ENCODE peak calls at places on chromosome 10, in four cellular contexts. N is mesenchymal stem cell, Y is right atrium auricular region, P is mammary epithelial cell. X is an unnamed sample.

GRCh38 chr10:134743-135600 is at the start of gene ZMYND11:
- DNase-seq in N (peak; percentile 67), Y (no peak), P (peak; percentile 60), X (peak; percentile 72)

GRCh38 chr10:60896033-60896432 is 48.0 kb downstream of the RHOBTB1 start:
- DNase-seq in N (peak; percentile 45), Y (no peak), P (no peak), X (no peak)

GRCh38 chr10:103262229-103262628 is 14.7 kb upstream of the INA start:
- DNase-seq in N (no peak), Y (no peak), P (peak; percentile 37), X (no peak)

GRCh38 chr10:123269017-123269552 is 114.9 kb downstream of the BUB3 start:
- DNase-seq in N (no peak), Y (no peak), P (no peak), X (no peak)

GRCh38 chr10:131177431-131178327 is 133.8 kb downstream of the TCERG1L start:
- DNase-seq in N (no peak), Y (no peak), P (no peak), X (no peak)

GRCh38 chr10:1364151-1364910 is 308.1 kb downstream of the WDR37 start:
- DNase-seq in N (no peak), Y (peak; percentile 36), P (no peak), X (no peak)

GRCh38 chr10:68800196-68800595 is 27.1 kb upstream of the STOX1 start:
- DNase-seq in N (no peak), Y (no peak), P (no peak), X (no peak)

GRCh38 chr10:30782543-30783461 is 153.2 kb upstream of the LYZL2 start:
- DNase-seq in N (peak; percentile 44), Y (no peak), P (no peak), X (peak; percentile 68)

GRCh38 chr10:7192831-7193348 is 217.9 kb downstream of the SFMBT2 start:
- DNase-seq in N (no peak), Y (no peak), P (no peak), X (no peak)

GRCh38 chr10:132362151-132362611 is 30.2 kb downstream of the LRRC27 start:
- DNase-seq in N (no peak), Y (no peak), P (no peak), X (no peak)

GRCh38 chr10:118571123-118571522 is 24.3 kb downstream of the PRLHR start:
- DNase-seq in N (no peak), Y (peak; percentile 69), P (no peak), X (peak; percentile 39)

GRCh38 chr10:49446031-49446430 is 50.1 kb upstream of the DRGX start:
- DNase-seq in N (no peak), Y (no peak), P (peak; percentile 47), X (no peak)

GRCh38 chr10:24872049-24872789 is 80.2 kb downstream of the PRTFDC1 start:
- DNase-seq in N (peak; percentile 37), Y (no peak), P (no peak), X (no peak)

GRCh38 chr10:98119891-98120290 is 14.6 kb upstream of the R3HCC1L start:
- DNase-seq in N (no peak), Y (no peak), P (peak; percentile 40), X (no peak)

GRCh38 chr10:21047096-21047495 is 150.0 kb upstream of the NEBL start:
- DNase-seq in N (no peak), Y (no peak), P (no peak), X (no peak)

GRCh38 chr10:106982248-106982647 is 182.3 kb downstream of the SORCS1 start:
- DNase-seq in N (no peak), Y (no peak), P (no peak), X (no peak)

GRCh38 chr10:123997486-123998196 is 95.8 kb downstream of the CHST15 start:
- DNase-seq in N (peak; percentile 95), Y (peak; percentile 75), P (peak; percentile 99), X (peak; percentile 75)

GRCh38 chr10:61903184-61903990 is 1.9 kb downstream of the ARID5B start:
- DNase-seq in N (peak; percentile 80), Y (no peak), P (peak; percentile 63), X (peak; percentile 51)

GRCh38 chr10:70885931-70886903 is 2.1 kb downstream of the PCBD1 start:
- DNase-seq in N (no peak), Y (no peak), P (no peak), X (no peak)

GRCh38 chr10:80411681-80412230 is 3.4 kb downstream of the PRXL2A start:
- DNase-seq in N (no peak), Y (no peak), P (peak; percentile 49), X (no peak)

GRCh38 chr10:80168679-80169380 is 36.3 kb downstream of the PLAC9 start:
- DNase-seq in N (peak; percentile 34), Y (no peak), P (no peak), X (no peak)

GRCh38 chr10:119104653-119105024 is 726 bp downstream of the DENND10 start:
- DNase-seq in N (peak; percentile 56), Y (no peak), P (peak; percentile 13), X (peak; percentile 22)

DNA sequence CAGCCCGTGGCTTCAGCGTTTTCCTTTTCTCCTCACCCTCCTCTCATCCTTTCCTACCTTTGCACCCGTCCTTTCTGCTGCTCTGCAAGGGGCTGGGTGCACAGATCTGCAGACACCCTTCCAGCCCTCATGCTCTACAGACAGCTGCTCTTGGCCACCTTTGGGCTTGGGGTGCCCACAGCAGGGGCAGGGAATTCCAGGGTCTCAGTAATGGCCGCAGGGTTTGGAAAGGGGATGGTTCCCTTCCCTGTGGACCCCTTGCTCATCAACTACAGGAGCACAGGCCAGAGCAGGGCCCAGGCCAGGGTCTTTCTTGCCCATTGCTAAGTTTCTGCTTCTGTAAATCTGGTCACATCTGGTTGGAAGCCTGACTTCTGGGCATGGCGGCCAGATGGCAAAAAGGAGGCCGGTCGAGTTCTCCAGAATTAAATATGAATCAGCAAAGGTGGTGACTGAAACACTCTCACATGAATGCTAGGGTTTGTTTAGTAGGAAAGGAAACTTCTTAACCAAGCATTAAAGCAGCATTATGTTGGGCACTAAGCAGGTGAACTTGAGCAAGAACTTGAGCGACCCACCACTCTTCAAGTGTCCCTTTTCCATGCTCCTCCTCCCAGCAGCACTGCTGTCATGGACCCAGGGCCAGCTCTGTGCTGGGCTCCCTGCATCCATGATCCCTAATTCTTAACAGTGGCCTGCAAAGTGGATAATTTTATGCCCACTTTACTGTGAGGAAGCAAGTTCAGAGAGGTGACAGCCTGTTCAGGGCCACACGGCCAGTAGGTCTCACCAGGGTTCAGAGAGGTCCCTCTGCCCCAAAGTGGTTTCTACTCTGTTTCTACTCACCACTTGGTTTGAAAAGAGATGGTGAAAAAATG is 1.5 kb downstream of the ECHDC3 start:
- DNase-seq in N (no peak), Y (no peak), P (no peak), X (no peak)
- H3K4me3 ChIP-seq in N (no peak overlapping the region), Y (peak overlapping the region; percentile 65), P (peak overlapping the region; percentile 56), X (peak overlapping the region; percentile 86)

GRCh38 chr10:11793762-11794479 is 29.2 kb upstream of the PROSER2 start:
- DNase-seq in N (peak; percentile 54), Y (no peak), P (peak; percentile 40), X (peak; percentile 34)

GRCh38 chr10:11794566-11794965 is 28.6 kb upstream of the PROSER2 start:
- DNase-seq in N (no peak), Y (no peak), P (no peak), X (no peak)

GRCh38 chr10:11796439-11796838 is 26.7 kb upstream of the PROSER2 start:
- DNase-seq in N (no peak), Y (no peak), P (no peak), X (no peak)

GRCh38 chr10:11797281-11797680 is 25.9 kb upstream of the PROSER2 start:
- DNase-seq in N (no peak), Y (no peak), P (no peak), X (no peak)

GRCh38 chr10:11795101-11795920 is 27.8 kb upstream of the PROSER2 start:
- DNase-seq in N (no peak), Y (no peak), P (no peak), X (no peak)
- H3K36me3 ChIP-seq in N (no peaks in the 10 kb centered on the region), Y (no peaks in the 10 kb centered on the region), P (no peaks in the 10 kb centered on the region), X (no peaks in the 10 kb centered on the region)

DNA sequence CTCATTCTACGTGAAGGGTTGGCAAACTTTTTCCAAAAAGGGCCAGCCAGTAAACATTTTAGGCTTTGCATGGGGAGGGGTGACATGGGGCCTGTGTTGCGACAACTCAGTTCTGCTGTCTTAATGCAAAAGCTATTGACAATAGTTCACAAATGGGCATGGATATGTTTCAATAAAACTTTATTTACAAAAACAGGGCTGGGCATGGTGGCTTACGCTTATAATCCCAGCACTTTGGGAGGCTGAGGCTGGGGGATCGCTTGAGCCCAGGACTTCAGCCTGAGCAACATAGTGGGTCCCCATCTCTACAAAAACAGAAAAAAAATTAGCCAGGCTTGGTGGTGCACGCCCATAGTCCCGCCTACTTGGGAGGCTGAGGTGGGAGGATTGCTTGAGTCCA is 141.1 kb downstream of the SVIL start:
- DNase-seq in N (no peak), Y (no peak), P (no peak), X (no peak)
- H3K27me3 ChIP-seq in N (no peaks in the 10 kb centered on the region), Y (no peaks in the 10 kb centered on the region), P (no peaks in the 10 kb centered on the region), X (no peaks in the 10 kb centered on the region)

GRCh38 chr10:22333667-22334282 is 11.5 kb upstream of the SPAG6 start:
- DNase-seq in N (peak; percentile 10), Y (no peak), P (no peak), X (no peak)
- H3K4me3 ChIP-seq in N (no peak overlapping the region), Y (no peak overlapping the region), P (no peak overlapping the region), X (no peak overlapping the region)

GRCh38 chr10:125132331-125132730 is 28.0 kb downstream of the CTBP2 start:
- DNase-seq in N (peak; percentile 27), Y (no peak), P (no peak), X (no peak)
- H3K36me3 ChIP-seq in N (peaks cover 54% of the 10 kb centered on the region), Y (no peaks in the 10 kb centered on the region), P (peaks cover 4% of the 10 kb centered on the region), X (peaks cover 62% of the 10 kb centered on the region)

DNA sequence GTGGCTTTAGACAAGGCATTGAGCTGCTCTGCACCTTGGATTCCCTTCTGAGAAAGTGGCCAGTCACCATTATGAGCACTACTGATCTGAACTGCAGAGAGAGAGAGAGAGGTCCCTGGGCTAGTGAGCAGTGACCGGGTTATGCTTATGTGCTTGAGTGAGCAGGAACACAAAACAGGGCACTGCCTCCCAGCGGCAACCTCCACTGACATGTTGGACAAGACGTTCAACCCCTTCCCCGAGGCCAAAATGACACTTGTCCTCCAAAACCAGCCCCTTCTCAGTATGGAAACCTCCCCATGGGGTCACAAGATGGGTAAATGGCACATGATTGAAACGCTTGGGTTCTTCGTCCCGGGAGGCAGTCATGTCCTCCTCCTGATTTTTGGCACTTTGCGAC is 339.4 kb upstream of the ZMIZ1 start:
- DNase-seq in N (no peak), Y (no peak), P (no peak), X (no peak)
- H3K27me3 ChIP-seq in N (peaks cover 55% of the 10 kb centered on the region), Y (no peaks in the 10 kb centered on the region), P (no peaks in the 10 kb centered on the region), X (no peaks in the 10 kb centered on the region)